ENCODE peak calls at places on chromosomes 13 and 19, in six cellular contexts. K is KG1; L is ovary; S is stimulated activated CD4-positive, alpha-beta T cell treated with anti-CD3 and anti-CD28 coated beads, Interleukin-15, amount 100 ng/mL, for 1 hour; F is fibroblast of the aortic adventitia; B is central memory CD8-positive, alpha-beta T cell. I is an unnamed sample.

GRCh38 chr19:55460670-55461258 is 678 bp downstream of the ISOC2 start:
- DNase-seq in K (no peak), L (peak; percentile 90), S (no peak), F (peak; percentile 91), B (no peak), I (peak; percentile 66)

GRCh38 chr19:32316034-32316433 is 29.4 kb upstream of the ZNF507 start:
- DNase-seq in K (no peak), L (no peak), S (no peak), F (no peak), B (no peak), I (no peak)

GRCh38 chr19:9498183-9498902 is at the start of gene ZNF560:
- DNase-seq in K (peak; percentile 85), L (peak; percentile 11), S (no peak), F (peak; percentile 3), B (no peak), I (peak; percentile 15)

GRCh38 chr19:45038931-45039893 is at the start of gene CLASRP:
- DNase-seq in K (peak; percentile 87), L (peak; percentile 89), S (peak; percentile 72), F (peak; percentile 92), B (peak; percentile 78), I (peak; percentile 90)

GRCh38 chr19:52343548-52343947 is 7.5 kb downstream of the ZNF610 start:
- DNase-seq in K (peak; percentile 18), L (peak; percentile 28), S (no peak), F (peak; percentile 16), B (peak; percentile 18), I (no peak)

GRCh38 chr19:45499196-45500180 is 1.2 kb downstream of the PPM1N start:
- DNase-seq in K (no peak), L (no peak), S (no peak), F (no peak), B (peak; percentile 30), I (no peak)

GRCh38 chr13:21309542-21310172 is 133.2 kb downstream of the MRPL57 start:
- DNase-seq in K (no peak), L (no peak), S (no peak), F (no peak), B (no peak), I (no peak)

GRCh38 chr19:18453269-18454024 is 15.5 kb upstream of the ISYNA1 start:
- DNase-seq in K (no peak), L (no peak), S (no peak), F (no peak), B (no peak), I (no peak)

GRCh38 chr19:17797397-17798201 is 2.7 kb downstream of the B3GNT3 start:
- DNase-seq in K (no peak), L (no peak), S (no peak), F (no peak), B (no peak), I (no peak)

GRCh38 chr19:58021541-58022282 is 12.1 kb upstream of the ZSCAN1 start:
- DNase-seq in K (peak; percentile 79), L (peak; percentile 46), S (no peak), F (peak; percentile 40), B (no peak), I (peak; percentile 17)

GRCh38 chr19:6412111-6412999 is 12.3 kb downstream of the KHSRP start:
- DNase-seq in K (no peak), L (peak; percentile 37), S (no peak), F (no peak), B (no peak), I (no peak)

GRCh38 chr13:31540316-31540715 is 199.0 kb upstream of the RXFP2 start:
- DNase-seq in K (no peak), L (no peak), S (no peak), F (no peak), B (no peak), I (no peak)

GRCh38 chr13:110471833-110472162 is 89.7 kb downstream of the RAB20 start:
- DNase-seq in K (peak; percentile 44), L (no peak), S (no peak), F (no peak), B (no peak), I (peak; percentile 60)

GRCh38 chr13:33639640-33640080 is 178.3 kb upstream of the RFC3 start:
- DNase-seq in K (no peak), L (no peak), S (no peak), F (no peak), B (no peak), I (no peak)

GRCh38 chr19:32692727-32693061 is 1.1 kb downstream of the NUDT19 start:
- DNase-seq in K (peak; percentile 59), L (no peak), S (no peak), F (peak; percentile 10), B (no peak), I (no peak)

GRCh38 chr13:59398127-59398526 is 765.6 kb downstream of the DIAPH3 start:
- DNase-seq in K (no peak), L (no peak), S (no peak), F (peak; percentile 2), B (no peak), I (no peak)

GRCh38 chr13:97574926-97575325 is 141.0 kb downstream of the RAP2A start:
- DNase-seq in K (no peak), L (no peak), S (no peak), F (peak; percentile 40), B (no peak), I (peak; percentile 3)

GRCh38 chr19:17576758-17577532 is 21.5 kb downstream of the COLGALT1 start:
- DNase-seq in K (no peak), L (peak; percentile 17), S (no peak), F (peak; percentile 74), B (no peak), I (peak; percentile 4)

GRCh38 chr19:32498641-32499200 is 82.3 kb upstream of the PDCD5 start:
- DNase-seq in K (no peak), L (no peak), S (no peak), F (no peak), B (peak; percentile 52), I (peak; percentile 6)

GRCh38 chr19:46791944-46792343 is 3.5 kb upstream of the SLC1A5 start:
- DNase-seq in K (peak; percentile 18), L (no peak), S (no peak), F (no peak), B (no peak), I (no peak)

GRCh38 chr19:16801599-16801998 is 27.6 kb upstream of the SIN3B start:
- DNase-seq in K (no peak), L (no peak), S (no peak), F (peak; percentile 61), B (no peak), I (peak; percentile 55)

GRCh38 chr19:13830761-13831481 is 35.7 kb downstream of the ZSWIM4 start:
- DNase-seq in K (no peak), L (no peak), S (no peak), F (no peak), B (no peak), I (peak; percentile 51)

GRCh38 chr19:8631425-8631819 is 989 bp downstream of the NFILZ start:
- DNase-seq in K (no peak), L (no peak), S (no peak), F (peak; percentile 57), B (no peak), I (peak; percentile 94)

GRCh38 chr13:21670006-21670882 is 629 bp upstream of the FGF9 start:
- DNase-seq in K (peak; percentile 69), L (peak; percentile 35), S (peak; percentile 25), F (peak; percentile 42), B (peak; percentile 37), I (peak; percentile 73)

GRCh38 chr19:10290439-10290875 is 705 bp downstream of the ICAM5 start:
- DNase-seq in K (no peak), L (no peak), S (no peak), F (peak; percentile 24), B (no peak), I (no peak)

GRCh38 chr13:110925023-110925608 is 10.2 kb upstream of the ANKRD10 start:
- DNase-seq in K (no peak), L (no peak), S (no peak), F (no peak), B (no peak), I (peak; percentile 9)

GRCh38 chr19:30719991-30720329 is 347.8 kb downstream of the ZNF536 start:
- DNase-seq in K (no peak), L (peak; percentile 37), S (no peak), F (no peak), B (no peak), I (no peak)

GRCh38 chr13:49935171-49936084 is 712 bp downstream of the SPRYD7 start:
- DNase-seq in K (peak; percentile 3), L (no peak), S (no peak), F (peak; percentile 56), B (no peak), I (peak; percentile 63)

GRCh38 chr19:5436101-5436947 is 18.9 kb upstream of the ZNRF4 start:
- DNase-seq in K (no peak), L (no peak), S (no peak), F (peak; percentile 44), B (no peak), I (peak; percentile 55)

GRCh38 chr19:6220385-6221191 is 59.2 kb downstream of the MLLT1 start:
- DNase-seq in K (no peak), L (peak; percentile 82), S (no peak), F (peak; percentile 63), B (no peak), I (no peak)

GRCh38 chr19:19866599-19867248 is 1.0 kb downstream of the ZNF253 start:
- DNase-seq in K (peak; percentile 65), L (no peak), S (no peak), F (no peak), B (peak; percentile 30), I (no peak)

GRCh38 chr13:35953537-35954206 is 177.5 kb downstream of the DCLK1 start:
- DNase-seq in K (no peak), L (peak; percentile 77), S (no peak), F (peak; percentile 95), B (no peak), I (peak; percentile 91)

GRCh38 chr13:91347996-91348905 is 764 bp downstream of the MIR17HG start:
- DNase-seq in K (peak; percentile 46), L (peak; percentile 32), S (peak; percentile 38), F (peak; percentile 37), B (peak; percentile 47), I (no peak)

GRCh38 chr13:55013051-55013450 is 1984.4 kb downstream of the OLFM4 start:
- DNase-seq in K (no peak), L (no peak), S (no peak), F (no peak), B (no peak), I (no peak)

GRCh38 chr13:29596064-29596418 is 553 bp upstream of the SLC7A1 start:
- DNase-seq in K (no peak), L (no peak), S (no peak), F (no peak), B (no peak), I (no peak)

I was measured in astrocyte of the spinal cord.